ENCODE peak calls at places on chromosomes 12 and 14, in nine cellular contexts. One of them, this sample, is unnamed.

GRCh38 chr12:119686355-119686754 is 18.4 kb downstream of the PRKAB1 start:
- DNase-seq in EH: no peak
- DNase-seq in stimulated activated CD4-positive, alpha-beta T cell treated with anti-CD3 and anti-CD28 coated beads, Interleukin-1b, Interleukin-23, amount 100 ng/mL, for 24 hours: no peak
- DNase-seq in naive B cell: no peak
- DNase-seq in left ventricle myocardium superior: no peak
- DNase-seq in kidney: no peak
- DNase-seq in neuronal stem cell: no peak
- DNase-seq in NCI-H1930: no peak
- DNase-seq in activated naive CD4-positive, alpha-beta T cell treated with anti-CD3 and anti-CD28 coated beads for 36 hours: no peak
- DNase-seq in this sample: no peak

GRCh38 chr12:45076417-45077031 is 25.6 kb upstream of the DBX2 start:
- DNase-seq in activated naive CD4-positive, alpha-beta T cell treated with anti-CD3 and anti-CD28 coated beads for 36 hours: no peak
- DNase-seq in EH: no peak
- DNase-seq in neuronal stem cell: peak
- DNase-seq in left ventricle myocardium superior: no peak
- DNase-seq in stimulated activated CD4-positive, alpha-beta T cell treated with anti-CD3 and anti-CD28 coated beads, Interleukin-1b, Interleukin-23, amount 100 ng/mL, for 24 hours: no peak
- DNase-seq in NCI-H1930: peak
- DNase-seq in kidney: no peak
- DNase-seq in naive B cell: no peak
- DNase-seq in this sample: no peak

GRCh38 chr14:30983858-30984257 is 41.6 kb upstream of the AP4S1 start:
- DNase-seq in NCI-H1930: no peak
- DNase-seq in kidney: no peak
- DNase-seq in neuronal stem cell: no peak
- DNase-seq in left ventricle myocardium superior: no peak
- DNase-seq in naive B cell: no peak
- DNase-seq in activated naive CD4-positive, alpha-beta T cell treated with anti-CD3 and anti-CD28 coated beads for 36 hours: no peak
- DNase-seq in EH: no peak
- DNase-seq in stimulated activated CD4-positive, alpha-beta T cell treated with anti-CD3 and anti-CD28 coated beads, Interleukin-1b, Interleukin-23, amount 100 ng/mL, for 24 hours: no peak
- DNase-seq in this sample: no peak

GRCh38 chr12:12126551-12126950 is 55.8 kb downstream of the BCL2L14 start:
- DNase-seq in left ventricle myocardium superior: no peak
- DNase-seq in NCI-H1930: no peak
- DNase-seq in activated naive CD4-positive, alpha-beta T cell treated with anti-CD3 and anti-CD28 coated beads for 36 hours: no peak
- DNase-seq in stimulated activated CD4-positive, alpha-beta T cell treated with anti-CD3 and anti-CD28 coated beads, Interleukin-1b, Interleukin-23, amount 100 ng/mL, for 24 hours: no peak
- DNase-seq in naive B cell: no peak
- DNase-seq in kidney: no peak
- DNase-seq in EH: no peak
- DNase-seq in neuronal stem cell: no peak
- DNase-seq in this sample: no peak

GRCh38 chr14:25400607-25401206 is 350.8 kb upstream of the STXBP6 start:
- DNase-seq in naive B cell: peak
- DNase-seq in activated naive CD4-positive, alpha-beta T cell treated with anti-CD3 and anti-CD28 coated beads for 36 hours: peak
- DNase-seq in EH: peak
- DNase-seq in stimulated activated CD4-positive, alpha-beta T cell treated with anti-CD3 and anti-CD28 coated beads, Interleukin-1b, Interleukin-23, amount 100 ng/mL, for 24 hours: no peak
- DNase-seq in kidney: no peak
- DNase-seq in NCI-H1930: peak
- DNase-seq in neuronal stem cell: peak
- DNase-seq in left ventricle myocardium superior: no peak
- DNase-seq in this sample: no peak

GRCh38 chr12:76518699-76519098 is 40.9 kb downstream of the OSBPL8 start:
- DNase-seq in activated naive CD4-positive, alpha-beta T cell treated with anti-CD3 and anti-CD28 coated beads for 36 hours: no peak
- DNase-seq in stimulated activated CD4-positive, alpha-beta T cell treated with anti-CD3 and anti-CD28 coated beads, Interleukin-1b, Interleukin-23, amount 100 ng/mL, for 24 hours: no peak
- DNase-seq in NCI-H1930: no peak
- DNase-seq in kidney: no peak
- DNase-seq in EH: no peak
- DNase-seq in neuronal stem cell: no peak
- DNase-seq in left ventricle myocardium superior: no peak
- DNase-seq in naive B cell: no peak
- DNase-seq in this sample: no peak

GRCh38 chr14:94964931-94965330 is 192.4 kb downstream of the DICER1 start:
- DNase-seq in stimulated activated CD4-positive, alpha-beta T cell treated with anti-CD3 and anti-CD28 coated beads, Interleukin-1b, Interleukin-23, amount 100 ng/mL, for 24 hours: no peak
- DNase-seq in activated naive CD4-positive, alpha-beta T cell treated with anti-CD3 and anti-CD28 coated beads for 36 hours: no peak
- DNase-seq in neuronal stem cell: no peak
- DNase-seq in NCI-H1930: no peak
- DNase-seq in EH: no peak
- DNase-seq in kidney: no peak
- DNase-seq in left ventricle myocardium superior: no peak
- DNase-seq in naive B cell: no peak
- DNase-seq in this sample: no peak

GRCh38 chr14:22836301-22837058 is at the start of gene MMP14:
- DNase-seq in stimulated activated CD4-positive, alpha-beta T cell treated with anti-CD3 and anti-CD28 coated beads, Interleukin-1b, Interleukin-23, amount 100 ng/mL, for 24 hours: no peak
- DNase-seq in EH: peak
- DNase-seq in left ventricle myocardium superior: peak
- DNase-seq in naive B cell: no peak
- DNase-seq in kidney: peak
- DNase-seq in neuronal stem cell: no peak
- DNase-seq in activated naive CD4-positive, alpha-beta T cell treated with anti-CD3 and anti-CD28 coated beads for 36 hours: no peak
- DNase-seq in NCI-H1930: no peak
- DNase-seq in this sample: peak

GRCh38 chr12:42609605-42610004 is 20.1 kb upstream of the PRICKLE1 start:
- DNase-seq in left ventricle myocardium superior: no peak
- DNase-seq in neuronal stem cell: no peak
- DNase-seq in naive B cell: no peak
- DNase-seq in NCI-H1930: no peak
- DNase-seq in activated naive CD4-positive, alpha-beta T cell treated with anti-CD3 and anti-CD28 coated beads for 36 hours: no peak
- DNase-seq in stimulated activated CD4-positive, alpha-beta T cell treated with anti-CD3 and anti-CD28 coated beads, Interleukin-1b, Interleukin-23, amount 100 ng/mL, for 24 hours: no peak
- DNase-seq in EH: peak
- DNase-seq in kidney: no peak
- DNase-seq in this sample: no peak

GRCh38 chr12:2284857-2285256 is 232.1 kb downstream of the CACNA1C start:
- DNase-seq in left ventricle myocardium superior: peak
- DNase-seq in naive B cell: no peak
- DNase-seq in EH: peak
- DNase-seq in neuronal stem cell: peak
- DNase-seq in NCI-H1930: peak
- DNase-seq in activated naive CD4-positive, alpha-beta T cell treated with anti-CD3 and anti-CD28 coated beads for 36 hours: peak
- DNase-seq in stimulated activated CD4-positive, alpha-beta T cell treated with anti-CD3 and anti-CD28 coated beads, Interleukin-1b, Interleukin-23, amount 100 ng/mL, for 24 hours: no peak
- DNase-seq in kidney: peak
- DNase-seq in this sample: peak

GRCh38 chr12:69653703-69654102 is 43.0 kb upstream of the LRRC10 start:
- DNase-seq in left ventricle myocardium superior: no peak
- DNase-seq in kidney: no peak
- DNase-seq in activated naive CD4-positive, alpha-beta T cell treated with anti-CD3 and anti-CD28 coated beads for 36 hours: no peak
- DNase-seq in neuronal stem cell: no peak
- DNase-seq in EH: peak
- DNase-seq in stimulated activated CD4-positive, alpha-beta T cell treated with anti-CD3 and anti-CD28 coated beads, Interleukin-1b, Interleukin-23, amount 100 ng/mL, for 24 hours: no peak
- DNase-seq in NCI-H1930: no peak
- DNase-seq in naive B cell: no peak
- DNase-seq in this sample: no peak

GRCh38 chr12:63821781-63822251 is 22.7 kb upstream of the SRGAP1 start:
- DNase-seq in stimulated activated CD4-positive, alpha-beta T cell treated with anti-CD3 and anti-CD28 coated beads, Interleukin-1b, Interleukin-23, amount 100 ng/mL, for 24 hours: no peak
- DNase-seq in EH: peak
- DNase-seq in kidney: peak
- DNase-seq in activated naive CD4-positive, alpha-beta T cell treated with anti-CD3 and anti-CD28 coated beads for 36 hours: peak
- DNase-seq in left ventricle myocardium superior: peak
- DNase-seq in neuronal stem cell: no peak
- DNase-seq in naive B cell: no peak
- DNase-seq in NCI-H1930: no peak
- DNase-seq in this sample: peak

GRCh38 chr12:42135264-42135814 is 9.3 kb downstream of the GXYLT1 start:
- DNase-seq in naive B cell: no peak
- DNase-seq in left ventricle myocardium superior: no peak
- DNase-seq in neuronal stem cell: no peak
- DNase-seq in activated naive CD4-positive, alpha-beta T cell treated with anti-CD3 and anti-CD28 coated beads for 36 hours: no peak
- DNase-seq in NCI-H1930: no peak
- DNase-seq in stimulated activated CD4-positive, alpha-beta T cell treated with anti-CD3 and anti-CD28 coated beads, Interleukin-1b, Interleukin-23, amount 100 ng/mL, for 24 hours: no peak
- DNase-seq in kidney: no peak
- DNase-seq in EH: peak
- DNase-seq in this sample: no peak

GRCh38 chr12:41801261-41801660 is 343.4 kb downstream of the GXYLT1 start:
- DNase-seq in EH: no peak
- DNase-seq in NCI-H1930: no peak
- DNase-seq in left ventricle myocardium superior: no peak
- DNase-seq in stimulated activated CD4-positive, alpha-beta T cell treated with anti-CD3 and anti-CD28 coated beads, Interleukin-1b, Interleukin-23, amount 100 ng/mL, for 24 hours: no peak
- DNase-seq in kidney: no peak
- DNase-seq in neuronal stem cell: no peak
- DNase-seq in activated naive CD4-positive, alpha-beta T cell treated with anti-CD3 and anti-CD28 coated beads for 36 hours: no peak
- DNase-seq in naive B cell: no peak
- DNase-seq in this sample: no peak

GRCh38 chr14:66965831-66966230 is 223.4 kb upstream of the GARIN2 start:
- DNase-seq in left ventricle myocardium superior: no peak
- DNase-seq in EH: peak
- DNase-seq in kidney: no peak
- DNase-seq in neuronal stem cell: no peak
- DNase-seq in stimulated activated CD4-positive, alpha-beta T cell treated with anti-CD3 and anti-CD28 coated beads, Interleukin-1b, Interleukin-23, amount 100 ng/mL, for 24 hours: no peak
- DNase-seq in naive B cell: no peak
- DNase-seq in NCI-H1930: no peak
- DNase-seq in activated naive CD4-positive, alpha-beta T cell treated with anti-CD3 and anti-CD28 coated beads for 36 hours: no peak
- DNase-seq in this sample: no peak